ENCODE peak calls at places on chromosomes 3 and 15, in six cellular contexts. T, W, C, Q, A and M are unnamed samples.

GRCh38 chr3:44056446-44057240 is 185.0 kb upstream of the TOPAZ1 start:
- DNase-seq in T (no peak), W (no peak), C (no peak), Q (no peak), A (no peak), M (no peak)

GRCh38 chr15:65902373-65902772 is 33.1 kb downstream of the RAB11A start:
- DNase-seq in T (no peak), W (no peak), C (no peak), Q (no peak), A (peak; percentile 51), M (no peak)

GRCh38 chr3:93991286-93992030 is 11.5 kb downstream of the ARL13B start:
- DNase-seq in T (no peak), W (no peak), C (no peak), Q (no peak), A (no peak), M (no peak)

GRCh38 chr3:192482809-192483208 is 244.5 kb downstream of the FGF12 start:
- DNase-seq in T (no peak), W (no peak), C (no peak), Q (no peak), A (no peak), M (peak; percentile 26)

GRCh38 chr15:58246041-58246440 is 107.9 kb downstream of the AQP9 start:
- DNase-seq in T (no peak), W (no peak), C (no peak), Q (no peak), A (no peak), M (no peak)

GRCh38 chr15:85396554-85396953 is 16.2 kb downstream of the AKAP13 start:
- DNase-seq in T (no peak), W (no peak), C (no peak), Q (no peak), A (no peak), M (no peak)

GRCh38 chr3:146625117-146625775 is 20.1 kb upstream of the PLSCR5 start:
- DNase-seq in T (no peak), W (no peak), C (no peak), Q (no peak), A (no peak), M (no peak)

GRCh38 chr15:39594056-39594763 is 13.3 kb downstream of the THBS1 start:
- DNase-seq in T (peak; percentile 35), W (no peak), C (peak; percentile 63), Q (no peak), A (no peak), M (peak; percentile 11)

GRCh38 chr15:101807345-101807945 is 4.1 kb downstream of the OR4F6 start:
- DNase-seq in T (no peak), W (no peak), C (no peak), Q (no peak), A (no peak), M (no peak)

GRCh38 chr3:114884213-114884923 is 262.7 kb downstream of the ZBTB20 start:
- DNase-seq in T (no peak), W (no peak), C (no peak), Q (no peak), A (no peak), M (no peak)

GRCh38 chr3:52055537-52056351 is 627 bp downstream of the DUSP7 start:
- DNase-seq in T (peak; percentile 46), W (peak; percentile 50), C (peak; percentile 63), Q (peak; percentile 16), A (peak; percentile 56), M (no peak)

GRCh38 chr3:29494305-29495036 is 213.6 kb downstream of the RBMS3 start:
- DNase-seq in T (no peak), W (no peak), C (no peak), Q (no peak), A (no peak), M (no peak)

GRCh38 chr3:147368561-147369151 is 37.7 kb downstream of the ZIC4 start:
- DNase-seq in T (no peak), W (no peak), C (no peak), Q (no peak), A (no peak), M (no peak)

GRCh38 chr3:141330235-141330634 is 38.1 kb upstream of the ZBTB38 start:
- DNase-seq in T (no peak), W (no peak), C (no peak), Q (no peak), A (no peak), M (no peak)

GRCh38 chr3:38583688-38584087 is 65.8 kb downstream of the SCN5A start:
- DNase-seq in T (no peak), W (no peak), C (no peak), Q (no peak), A (no peak), M (no peak)

GRCh38 chr3:42547401-42547945 is 34.3 kb downstream of the SEC22C start:
- DNase-seq in T (peak; percentile 74), W (peak; percentile 68), C (peak; percentile 74), Q (peak; percentile 30), A (peak; percentile 69), M (no peak)

GRCh38 chr3:51401639-51402166 is 10.6 kb downstream of the RBM15B start:
- DNase-seq in T (no peak), W (no peak), C (no peak), Q (no peak), A (no peak), M (no peak)

GRCh38 chr3:169526246-169526645 is 137.3 kb downstream of the MECOM start:
- DNase-seq in T (no peak), W (no peak), C (no peak), Q (no peak), A (no peak), M (no peak)

GRCh38 chr15:56971571-56971970 is 53.1 kb downstream of the TCF12 start:
- DNase-seq in T (no peak), W (no peak), C (no peak), Q (no peak), A (no peak), M (no peak)

GRCh38 chr3:14810070-14810732 is 8.6 kb upstream of the FGD5 start:
- DNase-seq in T (no peak), W (no peak), C (no peak), Q (no peak), A (peak; percentile 79), M (no peak)

GRCh38 chr15:81027200-81027599 is 26.5 kb downstream of the TLNRD1 start:
- DNase-seq in T (no peak), W (no peak), C (no peak), Q (no peak), A (no peak), M (no peak)

GRCh38 chr3:33629219-33629618 is 88.8 kb downstream of the CLASP2 start:
- DNase-seq in T (no peak), W (no peak), C (no peak), Q (no peak), A (no peak), M (no peak)